ENCODE peak calls at places on chromosomes 11 and 22, in nine cellular contexts. One of them, this sample, is unnamed.

GRCh38 chr11:77361184-77361583 is 59.7 kb upstream of the GDPD4 start:
- DNase-seq in progenitor cell of endocrine pancreas: no peak
- DNase-seq in chondrocyte: no peak
- DNase-seq in kidney: no peak
- DNase-seq in stimulated activated CD8-positive, alpha-beta memory T cell treated with anti-CD3 and anti-CD28 coated beads, Interleukin-7, amount 100 ng/mL, for 1 hour: no peak
- DNase-seq in brain microvascular endothelial cell: peak
- DNase-seq in posterior vena cava: no peak
- DNase-seq in dermis blood vessel endothelial cell: no peak
- DNase-seq in stimulated activated CD4-positive, alpha-beta T cell treated with anti-CD3 and anti-CD28 coated beads, Interleukin-15, amount 100 ng/mL, for 1 hour: no peak
- DNase-seq in this sample: no peak

GRCh38 chr11:68338041-68338800 is 25.8 kb downstream of the LRP5 start:
- DNase-seq in kidney: no peak
- DNase-seq in stimulated activated CD4-positive, alpha-beta T cell treated with anti-CD3 and anti-CD28 coated beads, Interleukin-15, amount 100 ng/mL, for 1 hour: no peak
- DNase-seq in posterior vena cava: peak
- DNase-seq in chondrocyte: no peak
- DNase-seq in stimulated activated CD8-positive, alpha-beta memory T cell treated with anti-CD3 and anti-CD28 coated beads, Interleukin-7, amount 100 ng/mL, for 1 hour: no peak
- DNase-seq in dermis blood vessel endothelial cell: no peak
- DNase-seq in progenitor cell of endocrine pancreas: no peak
- DNase-seq in brain microvascular endothelial cell: peak
- DNase-seq in this sample: no peak

GRCh38 chr22:31737932-31738331 is 12.0 kb downstream of the PRR14L start:
- DNase-seq in posterior vena cava: peak
- DNase-seq in dermis blood vessel endothelial cell: no peak
- DNase-seq in brain microvascular endothelial cell: no peak
- DNase-seq in stimulated activated CD8-positive, alpha-beta memory T cell treated with anti-CD3 and anti-CD28 coated beads, Interleukin-7, amount 100 ng/mL, for 1 hour: no peak
- DNase-seq in chondrocyte: no peak
- DNase-seq in kidney: no peak
- DNase-seq in stimulated activated CD4-positive, alpha-beta T cell treated with anti-CD3 and anti-CD28 coated beads, Interleukin-15, amount 100 ng/mL, for 1 hour: no peak
- DNase-seq in progenitor cell of endocrine pancreas: no peak
- DNase-seq in this sample: no peak

GRCh38 chr11:44203270-44204043 is 106.5 kb downstream of the ALX4 start:
- DNase-seq in brain microvascular endothelial cell: no peak
- DNase-seq in dermis blood vessel endothelial cell: no peak
- DNase-seq in stimulated activated CD8-positive, alpha-beta memory T cell treated with anti-CD3 and anti-CD28 coated beads, Interleukin-7, amount 100 ng/mL, for 1 hour: no peak
- DNase-seq in chondrocyte: no peak
- DNase-seq in posterior vena cava: no peak
- DNase-seq in stimulated activated CD4-positive, alpha-beta T cell treated with anti-CD3 and anti-CD28 coated beads, Interleukin-15, amount 100 ng/mL, for 1 hour: no peak
- DNase-seq in progenitor cell of endocrine pancreas: no peak
- DNase-seq in kidney: no peak
- DNase-seq in this sample: no peak

GRCh38 chr11:131474947-131475346 is 104.5 kb downstream of the NTM start:
- DNase-seq in kidney: no peak
- DNase-seq in stimulated activated CD8-positive, alpha-beta memory T cell treated with anti-CD3 and anti-CD28 coated beads, Interleukin-7, amount 100 ng/mL, for 1 hour: no peak
- DNase-seq in stimulated activated CD4-positive, alpha-beta T cell treated with anti-CD3 and anti-CD28 coated beads, Interleukin-15, amount 100 ng/mL, for 1 hour: no peak
- DNase-seq in progenitor cell of endocrine pancreas: no peak
- DNase-seq in chondrocyte: no peak
- DNase-seq in posterior vena cava: no peak
- DNase-seq in dermis blood vessel endothelial cell: no peak
- DNase-seq in brain microvascular endothelial cell: no peak
- DNase-seq in this sample: no peak

GRCh38 chr11:76637491-76638266 is 32.9 kb downstream of the LRRC32 start:
- DNase-seq in stimulated activated CD4-positive, alpha-beta T cell treated with anti-CD3 and anti-CD28 coated beads, Interleukin-15, amount 100 ng/mL, for 1 hour: no peak
- DNase-seq in kidney: peak
- DNase-seq in progenitor cell of endocrine pancreas: no peak
- DNase-seq in brain microvascular endothelial cell: no peak
- DNase-seq in stimulated activated CD8-positive, alpha-beta memory T cell treated with anti-CD3 and anti-CD28 coated beads, Interleukin-7, amount 100 ng/mL, for 1 hour: no peak
- DNase-seq in dermis blood vessel endothelial cell: peak
- DNase-seq in posterior vena cava: peak
- DNase-seq in chondrocyte: no peak
- DNase-seq in this sample: no peak

GRCh38 chr11:77130763-77131513 is 2.9 kb downstream of the MYO7A start:
- DNase-seq in stimulated activated CD4-positive, alpha-beta T cell treated with anti-CD3 and anti-CD28 coated beads, Interleukin-15, amount 100 ng/mL, for 1 hour: no peak
- DNase-seq in chondrocyte: no peak
- DNase-seq in progenitor cell of endocrine pancreas: no peak
- DNase-seq in stimulated activated CD8-positive, alpha-beta memory T cell treated with anti-CD3 and anti-CD28 coated beads, Interleukin-7, amount 100 ng/mL, for 1 hour: no peak
- DNase-seq in brain microvascular endothelial cell: no peak
- DNase-seq in dermis blood vessel endothelial cell: peak
- DNase-seq in posterior vena cava: no peak
- DNase-seq in kidney: peak
- DNase-seq in this sample: no peak

GRCh38 chr11:65504671-65505433 is 6.0 kb downstream of the MALAT1 start:
- DNase-seq in stimulated activated CD4-positive, alpha-beta T cell treated with anti-CD3 and anti-CD28 coated beads, Interleukin-15, amount 100 ng/mL, for 1 hour: no peak
- DNase-seq in chondrocyte: no peak
- DNase-seq in posterior vena cava: peak
- DNase-seq in stimulated activated CD8-positive, alpha-beta memory T cell treated with anti-CD3 and anti-CD28 coated beads, Interleukin-7, amount 100 ng/mL, for 1 hour: no peak
- DNase-seq in dermis blood vessel endothelial cell: peak
- DNase-seq in brain microvascular endothelial cell: peak
- DNase-seq in kidney: no peak
- DNase-seq in progenitor cell of endocrine pancreas: no peak
- DNase-seq in this sample: no peak

GRCh38 chr22:24812950-24813349 is 6.9 kb downstream of the SGSM1 start:
- DNase-seq in dermis blood vessel endothelial cell: peak
- DNase-seq in stimulated activated CD8-positive, alpha-beta memory T cell treated with anti-CD3 and anti-CD28 coated beads, Interleukin-7, amount 100 ng/mL, for 1 hour: no peak
- DNase-seq in brain microvascular endothelial cell: no peak
- DNase-seq in progenitor cell of endocrine pancreas: no peak
- DNase-seq in posterior vena cava: no peak
- DNase-seq in stimulated activated CD4-positive, alpha-beta T cell treated with anti-CD3 and anti-CD28 coated beads, Interleukin-15, amount 100 ng/mL, for 1 hour: no peak
- DNase-seq in chondrocyte: no peak
- DNase-seq in kidney: no peak
- DNase-seq in this sample: no peak

GRCh38 chr22:38228873-38229740 is 27.3 kb downstream of the MAFF start:
- DNase-seq in posterior vena cava: no peak
- DNase-seq in chondrocyte: no peak
- DNase-seq in kidney: no peak
- DNase-seq in stimulated activated CD4-positive, alpha-beta T cell treated with anti-CD3 and anti-CD28 coated beads, Interleukin-15, amount 100 ng/mL, for 1 hour: no peak
- DNase-seq in progenitor cell of endocrine pancreas: no peak
- DNase-seq in stimulated activated CD8-positive, alpha-beta memory T cell treated with anti-CD3 and anti-CD28 coated beads, Interleukin-7, amount 100 ng/mL, for 1 hour: no peak
- DNase-seq in brain microvascular endothelial cell: peak
- DNase-seq in dermis blood vessel endothelial cell: peak
- DNase-seq in this sample: no peak

GRCh38 chr22:27990879-27991278 is 71.8 kb upstream of the PITPNB start:
- DNase-seq in posterior vena cava: peak
- DNase-seq in chondrocyte: peak
- DNase-seq in brain microvascular endothelial cell: no peak
- DNase-seq in progenitor cell of endocrine pancreas: no peak
- DNase-seq in kidney: no peak
- DNase-seq in stimulated activated CD4-positive, alpha-beta T cell treated with anti-CD3 and anti-CD28 coated beads, Interleukin-15, amount 100 ng/mL, for 1 hour: no peak
- DNase-seq in dermis blood vessel endothelial cell: peak
- DNase-seq in stimulated activated CD8-positive, alpha-beta memory T cell treated with anti-CD3 and anti-CD28 coated beads, Interleukin-7, amount 100 ng/mL, for 1 hour: no peak
- DNase-seq in this sample: no peak

GRCh38 chr11:1051356-1052132 is 15.0 kb upstream of the MUC6 start:
- DNase-seq in stimulated activated CD8-positive, alpha-beta memory T cell treated with anti-CD3 and anti-CD28 coated beads, Interleukin-7, amount 100 ng/mL, for 1 hour: no peak
- DNase-seq in chondrocyte: no peak
- DNase-seq in progenitor cell of endocrine pancreas: no peak
- DNase-seq in brain microvascular endothelial cell: no peak
- DNase-seq in dermis blood vessel endothelial cell: no peak
- DNase-seq in posterior vena cava: peak
- DNase-seq in stimulated activated CD4-positive, alpha-beta T cell treated with anti-CD3 and anti-CD28 coated beads, Interleukin-15, amount 100 ng/mL, for 1 hour: no peak
- DNase-seq in kidney: peak
- DNase-seq in this sample: no peak

GRCh38 chr11:20127671-20128527 is 32.4 kb downstream of the DBX1 start:
- DNase-seq in posterior vena cava: peak
- DNase-seq in brain microvascular endothelial cell: peak
- DNase-seq in dermis blood vessel endothelial cell: peak
- DNase-seq in chondrocyte: no peak
- DNase-seq in progenitor cell of endocrine pancreas: peak
- DNase-seq in kidney: peak
- DNase-seq in stimulated activated CD4-positive, alpha-beta T cell treated with anti-CD3 and anti-CD28 coated beads, Interleukin-15, amount 100 ng/mL, for 1 hour: peak
- DNase-seq in stimulated activated CD8-positive, alpha-beta memory T cell treated with anti-CD3 and anti-CD28 coated beads, Interleukin-7, amount 100 ng/mL, for 1 hour: peak
- DNase-seq in this sample: peak

GRCh38 chr11:120659076-120659475 is 147.5 kb downstream of the GRIK4 start:
- DNase-seq in kidney: no peak
- DNase-seq in dermis blood vessel endothelial cell: no peak
- DNase-seq in posterior vena cava: no peak
- DNase-seq in brain microvascular endothelial cell: no peak
- DNase-seq in progenitor cell of endocrine pancreas: no peak
- DNase-seq in stimulated activated CD8-positive, alpha-beta memory T cell treated with anti-CD3 and anti-CD28 coated beads, Interleukin-7, amount 100 ng/mL, for 1 hour: no peak
- DNase-seq in chondrocyte: no peak
- DNase-seq in stimulated activated CD4-positive, alpha-beta T cell treated with anti-CD3 and anti-CD28 coated beads, Interleukin-15, amount 100 ng/mL, for 1 hour: no peak
- DNase-seq in this sample: no peak

GRCh38 chr22:46577361-46578249 is 40.2 kb upstream of the CELSR1 start:
- DNase-seq in kidney: peak
- DNase-seq in progenitor cell of endocrine pancreas: no peak
- DNase-seq in dermis blood vessel endothelial cell: peak
- DNase-seq in chondrocyte: peak
- DNase-seq in posterior vena cava: no peak
- DNase-seq in brain microvascular endothelial cell: no peak
- DNase-seq in stimulated activated CD4-positive, alpha-beta T cell treated with anti-CD3 and anti-CD28 coated beads, Interleukin-15, amount 100 ng/mL, for 1 hour: no peak
- DNase-seq in stimulated activated CD8-positive, alpha-beta memory T cell treated with anti-CD3 and anti-CD28 coated beads, Interleukin-7, amount 100 ng/mL, for 1 hour: no peak
- DNase-seq in this sample: no peak

GRCh38 chr11:44711772-44712608 is 14.8 kb upstream of the TSPAN18 start:
- DNase-seq in stimulated activated CD8-positive, alpha-beta memory T cell treated with anti-CD3 and anti-CD28 coated beads, Interleukin-7, amount 100 ng/mL, for 1 hour: no peak
- DNase-seq in dermis blood vessel endothelial cell: no peak
- DNase-seq in kidney: peak
- DNase-seq in stimulated activated CD4-positive, alpha-beta T cell treated with anti-CD3 and anti-CD28 coated beads, Interleukin-15, amount 100 ng/mL, for 1 hour: no peak
- DNase-seq in chondrocyte: no peak
- DNase-seq in brain microvascular endothelial cell: no peak
- DNase-seq in progenitor cell of endocrine pancreas: no peak
- DNase-seq in posterior vena cava: no peak
- DNase-seq in this sample: no peak

GRCh38 chr11:69361048-69361447 is 67.1 kb downstream of the MYEOV start:
- DNase-seq in posterior vena cava: peak
- DNase-seq in progenitor cell of endocrine pancreas: no peak
- DNase-seq in stimulated activated CD4-positive, alpha-beta T cell treated with anti-CD3 and anti-CD28 coated beads, Interleukin-15, amount 100 ng/mL, for 1 hour: no peak
- DNase-seq in stimulated activated CD8-positive, alpha-beta memory T cell treated with anti-CD3 and anti-CD28 coated beads, Interleukin-7, amount 100 ng/mL, for 1 hour: no peak
- DNase-seq in dermis blood vessel endothelial cell: no peak
- DNase-seq in brain microvascular endothelial cell: no peak
- DNase-seq in kidney: no peak
- DNase-seq in chondrocyte: peak
- DNase-seq in this sample: no peak

GRCh38 chr11:79430280-79430679 is 10.6 kb downstream of the TENM4 start:
- DNase-seq in posterior vena cava: no peak
- DNase-seq in dermis blood vessel endothelial cell: no peak
- DNase-seq in kidney: no peak
- DNase-seq in stimulated activated CD8-positive, alpha-beta memory T cell treated with anti-CD3 and anti-CD28 coated beads, Interleukin-7, amount 100 ng/mL, for 1 hour: no peak
- DNase-seq in chondrocyte: no peak
- DNase-seq in progenitor cell of endocrine pancreas: no peak
- DNase-seq in brain microvascular endothelial cell: no peak
- DNase-seq in stimulated activated CD4-positive, alpha-beta T cell treated with anti-CD3 and anti-CD28 coated beads, Interleukin-15, amount 100 ng/mL, for 1 hour: no peak
- DNase-seq in this sample: no peak